ENCODE peak calls at places on chromosome 13, in eight cellular contexts. L is upper lobe of left lung, F is spleen, R is stomach, Q is GM23338, M is HepG2, B is transverse colon, K is SK-N-MC. G is an unnamed sample.

GRCh38 chr13:33217256-33217655 is 68.3 kb downstream of the STARD13 start:
- DNase-seq in Q (no peak), M (no peak), K (no peak), L (no peak), R (no peak), B (no peak), F (no peak), G (no peak)

GRCh38 chr13:91699863-91700262 is 301.4 kb downstream of the GPC5 start:
- DNase-seq in B (no peak), M (no peak), Q (no peak), R (no peak), L (no peak), K (no peak), F (no peak), G (no peak)

GRCh38 chr13:30303269-30303668 is 4.1 kb downstream of the KATNAL1 start:
- DNase-seq in F (no peak), R (no peak), M (no peak), Q (no peak), B (no peak), K (no peak), L (no peak), G (no peak)

GRCh38 chr13:23986619-23987018 is 89.3 kb upstream of the C1QTNF9B start:
- DNase-seq in L (no peak), K (no peak), M (no peak), F (no peak), B (no peak), R (no peak), Q (no peak), G (no peak)

GRCh38 chr13:27920677-27921420 is 1.0 kb downstream of the PDX1 start:
- DNase-seq in F (no peak), K (no peak), L (no peak), B (no peak), Q (peak), R (no peak), M (no peak), G (peak)

GRCh38 chr13:74047925-74048324 is 86.3 kb downstream of the KLF12 start:
- DNase-seq in M (no peak), Q (no peak), B (peak), F (no peak), R (peak), L (no peak), K (no peak), G (no peak)

GRCh38 chr13:97905517-97905916 is 48.0 kb upstream of the IPO5 start:
- DNase-seq in Q (no peak), B (no peak), R (no peak), M (no peak), F (no peak), K (no peak), L (no peak), G (no peak)

GRCh38 chr13:81686877-81687276 is 1346.0 kb upstream of the SPRY2 start:
- DNase-seq in L (no peak), B (no peak), M (no peak), F (no peak), R (no peak), Q (no peak), K (no peak), G (no peak)

GRCh38 chr13:111893607-111894443 is 173.1 kb upstream of the SOX1 start:
- DNase-seq in R (no peak), M (no peak), K (no peak), Q (peak), L (no peak), F (no peak), B (no peak), G (no peak)

GRCh38 chr13:37621811-37622361 is 23.3 kb upstream of the POSTN start:
- DNase-seq in K (no peak), M (no peak), R (no peak), F (no peak), B (no peak), Q (no peak), L (no peak), G (no peak)

GRCh38 chr13:34349091-34349722 is 531.3 kb downstream of the RFC3 start:
- DNase-seq in M (no peak), L (no peak), Q (no peak), K (no peak), R (no peak), F (no peak), B (peak), G (no peak)

GRCh38 chr13:21106089-21106488 is 44.7 kb upstream of the LATS2 start:
- DNase-seq in L (no peak), M (no peak), Q (no peak), R (no peak), B (no peak), F (no peak), K (no peak), G (no peak)

GRCh38 chr13:32381539-32381938 is 46.4 kb downstream of the N4BP2L1 start:
- DNase-seq in L (no peak), K (no peak), B (no peak), R (no peak), F (no peak), Q (peak), M (peak), G (no peak)

GRCh38 chr13:110250258-110250891 is 56.6 kb downstream of the COL4A1 start:
- DNase-seq in R (no peak), L (no peak), M (no peak), Q (no peak), F (no peak), K (no peak), B (no peak), G (no peak)

GRCh38 chr13:110628477-110628793 is 13.1 kb downstream of the NAXD start:
- DNase-seq in L (no peak), R (no peak), M (no peak), F (no peak), K (no peak), Q (no peak), B (peak), G (no peak)

GRCh38 chr13:91946498-91947070 is 548.2 kb downstream of the GPC5 start:
- DNase-seq in F (no peak), R (no peak), M (peak), B (no peak), Q (peak), K (no peak), L (no peak), G (no peak)

GRCh38 chr13:29522044-29522685 is 73.3 kb downstream of the SLC7A1 start:
- DNase-seq in L (no peak), B (no peak), M (no peak), Q (no peak), F (peak), R (no peak), K (no peak), G (no peak)

GRCh38 chr13:52377898-52378297 is 28.1 kb downstream of the THSD1 start:
- DNase-seq in K (no peak), M (no peak), Q (no peak), B (no peak), L (no peak), R (no peak), F (no peak), G (no peak)

GRCh38 chr13:24039621-24040475 is 120.7 kb upstream of the SPATA13 start:
- DNase-seq in B (no peak), Q (no peak), K (no peak), R (no peak), M (no peak), F (no peak), L (no peak), G (no peak)

GRCh38 chr13:21117104-21117809 is 55.9 kb upstream of the LATS2 start:
- DNase-seq in B (no peak), K (no peak), F (no peak), L (no peak), M (peak), R (no peak), Q (no peak), G (no peak)

GRCh38 chr13:94464771-94465170 is 14.7 kb downstream of the DCT start:
- DNase-seq in F (no peak), L (no peak), B (no peak), M (no peak), Q (no peak), R (no peak), K (no peak), G (no peak)

GRCh38 chr13:74820809-74821208 is 661.2 kb downstream of the TBC1D4 start:
- DNase-seq in B (no peak), R (no peak), Q (peak), L (no peak), F (no peak), M (no peak), K (no peak), G (no peak)

GRCh38 chr13:36820222-36820621 is 1.2 kb downstream of the RFXAP start:
- DNase-seq in F (no peak), R (no peak), K (no peak), Q (no peak), L (no peak), M (no peak), B (no peak), G (no peak)

GRCh38 chr13:27813826-27814225 is 21.5 kb downstream of the GSX1 start:
- DNase-seq in K (no peak), M (no peak), B (no peak), F (no peak), Q (no peak), R (no peak), L (no peak), G (no peak)

GRCh38 chr13:109844396-109844795 is 58.0 kb upstream of the IRS2 start:
- DNase-seq in L (peak), K (no peak), F (no peak), R (peak), Q (peak), M (no peak), B (no peak), G (no peak)

DNA sequence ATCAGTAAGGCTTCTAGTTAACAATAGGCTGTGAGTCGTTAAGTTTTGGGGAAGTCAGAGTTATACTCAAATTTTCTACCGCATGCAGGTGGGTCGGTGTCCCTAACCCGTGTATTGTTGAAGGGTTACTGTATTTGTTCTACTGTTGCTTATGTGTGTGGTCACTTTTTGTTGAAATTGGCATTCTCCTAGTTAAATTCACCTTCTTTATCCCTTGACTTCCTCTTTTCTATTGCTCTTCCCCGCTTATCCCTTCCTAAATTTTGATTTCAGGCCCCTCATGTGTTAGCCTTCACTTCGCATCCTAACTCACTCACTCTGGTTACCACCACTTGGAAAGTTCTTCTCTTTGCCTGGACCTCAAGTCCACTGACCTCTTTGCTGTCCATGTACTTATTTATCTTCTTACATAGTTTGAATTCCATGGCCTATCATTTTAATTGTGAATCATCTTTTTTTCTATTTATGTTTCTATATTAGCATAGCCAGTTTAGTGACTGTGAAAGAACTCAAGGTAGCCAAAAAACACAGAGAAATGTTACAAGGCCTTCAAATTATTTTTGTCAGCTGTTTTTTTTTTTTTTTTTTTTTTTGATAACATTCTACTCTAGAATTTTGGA is 52.9 kb downstream of the NDFIP2 start:
- DNase-seq in B (no peak), K (no peak), M (no peak), R (no peak), L (no peak), Q (no peak), F (no peak), G (no peak)
- TF ChIP-seq POLR2AphosphoS5 in B (no peak), K (no peak), M (no peak), R (no peak), L (no peak), Q (no peak), F (no peak), G (no peak)

GRCh38 chr13:40368123-40368891 is 298.1 kb downstream of the FOXO1 start:
- DNase-seq in L (no peak), Q (no peak), F (no peak), B (no peak), M (no peak), K (no peak), R (no peak), G (no peak)
- TF ChIP-seq POLR2AphosphoS5 in L (no peak), Q (no peak), F (no peak), B (no peak), M (no peak), K (no peak), R (no peak), G (no peak)

GRCh38 chr13:50320297-50320862 is 305.1 kb downstream of the KCNRG start:
- DNase-seq in M (peak), K (no peak), F (no peak), L (no peak), Q (no peak), R (no peak), B (no peak), G (no peak)
- TF ChIP-seq POLR2AphosphoS5 in M (no peak), K (no peak), F (no peak), L (no peak), Q (no peak), R (no peak), B (no peak), G (no peak)

DNA sequence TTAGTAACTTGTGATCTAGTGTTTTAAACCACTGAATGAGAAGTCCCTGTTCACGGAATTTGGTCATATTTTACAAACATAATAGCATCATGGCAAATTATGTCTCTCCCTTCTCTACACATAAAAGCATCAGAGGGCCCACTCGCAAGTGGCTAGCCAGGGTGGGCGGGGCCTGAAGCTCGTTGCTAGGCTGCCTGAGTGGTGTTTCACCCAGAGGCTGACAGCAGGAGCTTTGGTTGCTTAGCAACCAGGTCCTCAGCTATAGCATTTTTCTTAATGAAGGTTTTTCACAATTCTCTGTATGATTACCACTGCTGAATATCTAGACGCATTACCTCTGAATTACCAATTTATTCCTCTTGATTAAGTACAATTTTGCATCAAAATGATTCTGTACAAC is 126.5 kb downstream of the NALCN start:
- DNase-seq in L (no peak), M (no peak), K (peak), R (no peak), B (no peak), Q (peak), F (no peak), G (no peak)
- TF ChIP-seq POLR2AphosphoS5 in L (no peak), M (no peak), K (no peak), R (no peak), B (no peak), Q (no peak), F (no peak), G (no peak)

GRCh38 chr13:99606322-99607089 is 105.2 kb downstream of the TM9SF2 start:
- DNase-seq in L (peak), R (peak), M (peak), F (peak), B (peak), Q (peak), K (no peak), G (peak)
- TF ChIP-seq POLR2AphosphoS5 in L (peak), R (peak), M (peak), F (peak), B (no peak), Q (peak), K (peak), G (peak)

DNA sequence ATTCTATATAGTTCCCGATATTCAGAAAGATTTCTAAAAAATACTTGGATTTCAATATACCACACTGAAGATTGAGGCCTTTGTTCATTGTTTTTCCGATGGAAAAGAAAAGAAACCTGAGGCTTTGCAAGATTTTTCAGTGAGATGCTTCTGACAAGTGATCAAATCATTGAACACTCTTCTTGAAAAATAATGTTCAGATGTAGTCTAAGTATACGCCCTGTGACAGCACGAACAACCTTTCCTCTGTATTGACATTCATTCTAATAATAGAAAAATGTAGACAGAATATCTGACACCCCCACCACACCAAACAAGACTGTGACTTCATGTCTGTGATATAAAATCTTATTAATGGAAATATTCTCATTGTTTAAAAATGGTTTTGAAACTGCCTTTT is 650.7 kb upstream of the KLHL1 start:
- DNase-seq in R (no peak), K (no peak), F (no peak), Q (no peak), L (no peak), M (no peak), B (no peak), G (no peak)
- TF ChIP-seq POLR2AphosphoS5 in R (no peak), K (no peak), F (no peak), Q (no peak), L (no peak), M (no peak), B (no peak), G (no peak)

DNA sequence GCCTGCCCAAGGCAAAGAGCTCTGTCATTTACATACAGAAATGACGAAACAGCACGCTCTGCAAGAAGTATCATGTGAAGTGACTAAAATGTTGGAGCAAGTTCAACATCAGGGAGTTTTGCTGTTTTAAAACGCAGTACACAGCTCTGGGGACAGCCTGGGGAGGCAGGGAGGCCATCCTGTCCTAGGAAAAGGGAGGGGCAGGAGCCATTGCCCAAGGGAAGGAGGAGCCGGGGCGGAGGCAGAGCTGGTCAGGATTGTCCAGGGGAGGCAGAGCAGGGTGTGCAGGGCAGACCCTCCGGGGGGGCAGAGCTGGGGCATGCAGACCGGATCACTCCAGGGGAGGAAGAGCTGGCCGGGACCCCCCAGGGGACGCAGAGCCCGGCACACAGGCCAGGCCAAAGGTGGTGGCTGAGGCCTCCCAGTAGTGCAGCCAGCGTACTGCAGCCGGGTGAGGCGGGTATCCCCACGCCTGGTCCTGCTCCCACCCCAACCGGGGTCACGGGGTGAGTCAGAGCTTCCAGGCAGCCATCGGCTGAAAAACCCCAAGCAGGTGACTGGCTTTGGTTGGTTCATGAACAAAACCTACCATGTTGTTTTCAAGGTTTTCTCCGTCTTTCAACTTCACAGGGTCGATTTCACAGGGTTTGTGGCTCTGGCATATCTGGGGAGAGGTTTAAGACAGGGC is 41.9 kb upstream of the C13orf46 start:
- DNase-seq in L (peak), M (no peak), Q (no peak), K (no peak), F (no peak), R (peak), B (peak), G (no peak)
- TF ChIP-seq POLR2AphosphoS5 in L (no peak), M (no peak), Q (no peak), K (no peak), F (peak), R (no peak), B (no peak), G (no peak)

DNA sequence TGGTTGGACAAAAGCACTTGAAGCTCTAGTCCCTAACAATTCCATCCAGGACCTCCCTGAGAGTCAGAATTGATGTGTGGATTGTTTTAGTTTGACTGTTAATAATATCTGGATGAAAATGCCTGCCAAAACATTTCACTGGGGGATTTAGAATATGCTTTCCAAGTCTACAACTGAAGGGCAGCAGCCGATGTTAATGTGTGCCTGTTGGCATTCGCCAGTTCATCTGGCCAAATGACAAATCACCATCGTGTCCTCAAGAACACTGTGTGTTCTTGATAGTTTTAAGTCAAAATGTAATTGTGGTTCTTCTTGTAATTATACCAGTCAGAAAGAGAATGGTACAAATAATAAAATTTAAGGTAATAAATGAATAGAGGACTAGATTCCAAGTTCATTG is 76.1 kb upstream of the TSC22D1 start:
- DNase-seq in B (no peak), F (no peak), L (no peak), K (no peak), M (no peak), R (no peak), Q (no peak), G (no peak)
- TF ChIP-seq POLR2AphosphoS5 in B (no peak), F (no peak), L (no peak), K (no peak), M (no peak), R (no peak), Q (no peak), G (no peak)

DNA sequence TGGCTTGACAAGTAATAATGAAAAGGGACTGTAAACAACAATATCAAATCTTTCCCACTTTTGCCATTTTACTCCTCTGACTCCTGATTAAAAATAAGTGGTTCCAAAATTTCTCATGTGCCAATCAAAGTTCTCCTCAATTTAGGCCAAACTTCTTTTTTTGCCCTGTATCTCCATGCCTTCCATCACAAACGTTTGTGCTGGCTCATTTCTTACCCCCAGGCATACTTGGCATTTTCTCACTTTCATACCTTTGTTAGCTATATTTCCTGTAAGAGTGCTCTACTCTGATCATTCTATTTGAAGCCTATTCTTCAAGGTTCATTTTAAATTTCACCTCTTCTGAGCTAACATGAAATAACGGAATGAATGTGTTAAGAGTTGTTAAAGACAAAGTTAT is 10.0 kb upstream of the FNDC3A start:
- DNase-seq in R (no peak), F (no peak), M (no peak), B (no peak), Q (no peak), K (no peak), L (no peak), G (no peak)
- TF ChIP-seq POLR2AphosphoS5 in R (no peak), F (no peak), M (no peak), B (no peak), Q (no peak), K (no peak), L (no peak), G (no peak)